ENCODE peak calls at places on chromosomes 6 and 20, in nine cellular contexts. W is stimulated activated effector memory CD8-positive, alpha-beta T cell treated with anti-CD3 and anti-CD28 coated beads, Interleukin-12 subunit alpha, Interleukin-12 subunit beta, amount 100 ng/mL, for 72 hours; U is H7; R is sigmoid colon; A is activated T-helper 1 cell treated with Interleukin-2 at 50 U/mL for 16 hours; B is Daoy; L is T-helper 22 cell; E is endothelial cell; M is caudate nucleus. P is an unnamed sample.

GRCh38 chr6:73665686-73666319 is 12.0 kb upstream of the SLC17A5 start:
- DNase-seq in W (no peak), U (no peak), R (no peak), A (no peak), B (no peak), L (no peak), E (no peak), M (no peak), P (no peak)

GRCh38 chr6:9316831-9317230 is 881.5 kb upstream of the SLC35B3 start:
- DNase-seq in W (no peak), U (no peak), R (no peak), A (no peak), B (no peak), L (no peak), E (no peak), M (no peak), P (no peak)

GRCh38 chr6:70956451-70957283 is at the start of gene B3GAT2:
- DNase-seq in W (peak), U (peak), R (peak), A (no peak), B (peak), L (no peak), E (peak), M (peak), P (peak)

GRCh38 chr6:1760876-1761275 is 151.2 kb downstream of the FOXC1 start:
- DNase-seq in W (no peak), U (no peak), R (no peak), A (no peak), B (no peak), L (no peak), E (no peak), M (no peak), P (no peak)

GRCh38 chr6:121305957-121306607 is 28.2 kb downstream of the TBC1D32 start:
- DNase-seq in W (no peak), U (no peak), R (no peak), A (no peak), B (peak), L (no peak), E (no peak), M (no peak), P (no peak)

GRCh38 chr6:143441680-143442359 is 8.7 kb downstream of the ADAT2 start:
- DNase-seq in W (no peak), U (no peak), R (no peak), A (no peak), B (peak), L (no peak), E (no peak), M (no peak), P (no peak)

GRCh38 chr6:9563996-9564395 is 850.9 kb downstream of the TFAP2A start:
- DNase-seq in W (no peak), U (no peak), R (no peak), A (no peak), B (no peak), L (no peak), E (no peak), M (no peak), P (no peak)

GRCh38 chr6:129312865-129313264 is 397.1 kb downstream of the ARHGAP18 start:
- DNase-seq in W (no peak), U (peak), R (no peak), A (no peak), B (peak), L (no peak), E (no peak), M (no peak), P (no peak)

GRCh38 chr6:130587778-130588520 is 222.1 kb downstream of the TMEM200A start:
- DNase-seq in W (no peak), U (no peak), R (no peak), A (no peak), B (no peak), L (no peak), E (no peak), M (no peak), P (no peak)

GRCh38 chr20:8428988-8429387 is 296.9 kb downstream of the PLCB1 start:
- DNase-seq in W (no peak), U (no peak), R (no peak), A (no peak), B (no peak), L (no peak), E (no peak), M (no peak), P (no peak)

GRCh38 chr20:10696650-10697049 is 22.9 kb upstream of the JAG1 start:
- DNase-seq in W (no peak), U (peak), R (no peak), A (no peak), B (no peak), L (no peak), E (no peak), M (no peak), P (no peak)

GRCh38 chr20:23643665-23644064 is 5.9 kb upstream of the CST3 start:
- DNase-seq in W (no peak), U (no peak), R (no peak), A (no peak), B (no peak), L (no peak), E (no peak), M (no peak), P (peak)

GRCh38 chr6:33590531-33591198 is 10.6 kb upstream of the BAK1 start:
- DNase-seq in W (no peak), U (peak), R (no peak), A (no peak), B (peak), L (no peak), E (no peak), M (no peak), P (no peak)

GRCh38 chr6:105105094-105105493 is 74.7 kb downstream of the POPDC3 start:
- DNase-seq in W (no peak), U (no peak), R (no peak), A (no peak), B (no peak), L (no peak), E (no peak), M (no peak), P (no peak)

GRCh38 chr6:13794184-13794583 is 20.2 kb downstream of the MCUR1 start:
- DNase-seq in W (no peak), U (no peak), R (no peak), A (no peak), B (peak), L (no peak), E (no peak), M (no peak), P (no peak)

GRCh38 chr20:19692100-19692499 is 66.0 kb upstream of the RIN2 start:
- DNase-seq in W (no peak), U (no peak), R (no peak), A (no peak), B (peak), L (no peak), E (no peak), M (no peak), P (no peak)

GRCh38 chr6:121520337-121521163 is 85.1 kb downstream of the GJA1 start:
- DNase-seq in W (no peak), U (no peak), R (no peak), A (no peak), B (peak), L (no peak), E (no peak), M (no peak), P (no peak)

GRCh38 chr6:87322304-87323212 is at the start of gene SMIM8:
- DNase-seq in W (peak), U (peak), R (peak), A (peak), B (peak), L (peak), E (peak), M (peak), P (peak)

GRCh38 chr6:109772961-109773431 is 81.9 kb downstream of the FIG4 start:
- DNase-seq in W (no peak), U (no peak), R (no peak), A (no peak), B (no peak), L (no peak), E (no peak), M (no peak), P (no peak)

GRCh38 chr6:50353603-50354002 is 303.9 kb upstream of the DEFB112 start:
- DNase-seq in W (no peak), U (no peak), R (no peak), A (no peak), B (no peak), L (no peak), E (no peak), M (no peak), P (no peak)

GRCh38 chr6:48078092-48078491 is 32.9 kb downstream of the PTCHD4 start:
- DNase-seq in W (no peak), U (no peak), R (no peak), A (no peak), B (no peak), L (no peak), E (no peak), M (no peak), P (no peak)

GRCh38 chr20:16111132-16111852 is 462.0 kb downstream of the KIF16B start:
- DNase-seq in W (no peak), U (no peak), R (no peak), A (no peak), B (no peak), L (no peak), E (no peak), M (no peak), P (no peak)

GRCh38 chr6:149198265-149198664 is 119.2 kb upstream of the TAB2 start:
- DNase-seq in W (no peak), U (no peak), R (no peak), A (no peak), B (no peak), L (no peak), E (no peak), M (no peak), P (no peak)

GRCh38 chr20:38859070-38859690 is 53.7 kb downstream of the PPP1R16B start:
- DNase-seq in W (no peak), U (no peak), R (no peak), A (no peak), B (no peak), L (peak), E (no peak), M (no peak), P (no peak)

GRCh38 chr6:122799916-122800701 is 11.1 kb downstream of the SMPDL3A start:
- DNase-seq in W (no peak), U (no peak), R (no peak), A (no peak), B (peak), L (no peak), E (no peak), M (no peak), P (no peak)

P was measured in hippocampal formation.